ENCODE peak calls at places on chromosomes 12 and 14, in four cellular contexts. C is activated T-cell treated with anti-CD3 and anti-CD28 coated beads for 1 hour; J is GM10248; H is central memory CD4-positive, alpha-beta T cell. G is an unnamed sample.

GRCh38 chr14:101365329-101366158 is 195.8 kb upstream of the DIO3 start:
- DNase-seq in C (no peak), J (peak; percentile 20), H (no peak), G (peak; percentile 42)

GRCh38 chr12:121942145-121942718 is 23.8 kb downstream of the CFAP251 start:
- DNase-seq in C (no peak), J (no peak), H (no peak), G (no peak)

GRCh38 chr14:37599527-37600368 is 4.3 kb downstream of the TTC6 start:
- DNase-seq in C (no peak), J (no peak), H (no peak), G (no peak)

GRCh38 chr14:78399316-78399889 is 229.2 kb downstream of the NRXN3 start:
- DNase-seq in C (no peak), J (no peak), H (no peak), G (no peak)

GRCh38 chr12:113577464-113578121 is 105.9 kb upstream of the LHX5 start:
- DNase-seq in C (no peak), J (no peak), H (no peak), G (no peak)

GRCh38 chr12:113161415-113162016 is 12.0 kb downstream of the CFAP73 start:
- DNase-seq in C (no peak), J (peak; percentile 56), H (no peak), G (peak; percentile 94)

GRCh38 chr12:94099191-94099983 is 49.0 kb upstream of the PLXNC1 start:
- DNase-seq in C (no peak), J (no peak), H (no peak), G (no peak)

GRCh38 chr14:71119075-71119474 is 211.8 kb downstream of the PCNX1 start:
- DNase-seq in C (no peak), J (no peak), H (no peak), G (no peak)

GRCh38 chr14:77189479-77189878 is 7.9 kb downstream of the TMEM63C start:
- DNase-seq in C (no peak), J (no peak), H (no peak), G (no peak)

GRCh38 chr14:100078997-100079561 is 13.9 kb downstream of the EVL start:
- DNase-seq in C (peak; percentile 63), J (peak; percentile 39), H (peak; percentile 90), G (no peak)

GRCh38 chr14:99821519-99822165 is 28.4 kb downstream of the EML1 start:
- DNase-seq in C (no peak), J (no peak), H (peak; percentile 12), G (no peak)

GRCh38 chr12:105705235-105705634 is 374.7 kb downstream of the C12orf75 start:
- DNase-seq in C (no peak), J (no peak), H (no peak), G (no peak)

GRCh38 chr12:42145552-42146215 is 1.0 kb upstream of the GXYLT1 start:
- DNase-seq in C (no peak), J (no peak), H (no peak), G (no peak)

GRCh38 chr14:35419429-35419841 is 14.9 kb upstream of the NFKBIA start:
- DNase-seq in C (no peak), J (no peak), H (no peak), G (no peak)

GRCh38 chr12:116657921-116658495 is 79.9 kb downstream of the SPRING1 start:
- DNase-seq in C (no peak), J (no peak), H (no peak), G (no peak)

GRCh38 chr12:5068126-5068525 is 24.4 kb downstream of the KCNA5 start:
- DNase-seq in C (no peak), J (no peak), H (no peak), G (no peak)

GRCh38 chr12:15005064-15005463 is 32.2 kb downstream of the PDE6H start:
- DNase-seq in C (no peak), J (no peak), H (no peak), G (no peak)

GRCh38 chr12:18942669-18943068 is 186.9 kb upstream of the PLEKHA5 start:
- DNase-seq in C (no peak), J (no peak), H (no peak), G (no peak)

GRCh38 chr12:48750769-48751356 is 34.4 kb upstream of the CCNT1 start:
- DNase-seq in C (no peak), J (no peak), H (no peak), G (no peak)

GRCh38 chr12:109760031-109760929 is 46.7 kb downstream of the FAM222A start:
- DNase-seq in C (no peak), J (no peak), H (no peak), G (no peak)

GRCh38 chr14:73717998-73718741 is 4.0 kb upstream of the PNMA1 start:
- DNase-seq in C (no peak), J (no peak), H (no peak), G (no peak)

GRCh38 chr14:76995279-76996035 is 33.1 kb downstream of the IRF2BPL start:
- DNase-seq in C (no peak), J (no peak), H (no peak), G (no peak)

GRCh38 chr12:67415473-67415872 is 146.3 kb downstream of the CAND1 start:
- DNase-seq in C (no peak), J (peak; percentile 9), H (no peak), G (no peak)

GRCh38 chr12:2422591-2422990 is 369.8 kb downstream of the CACNA1C start:
- DNase-seq in C (no peak), J (no peak), H (no peak), G (no peak)

GRCh38 chr12:109822416-109822815 is 10.8 kb downstream of the TRPV4 start:
- DNase-seq in C (no peak), J (no peak), H (no peak), G (no peak)

GRCh38 chr14:32306549-32306948 is 22.5 kb upstream of the AKAP6 start:
- DNase-seq in C (no peak), J (no peak), H (no peak), G (no peak)

GRCh38 chr14:64766430-64767151 is 62.4 kb downstream of the PLEKHG3 start:
- DNase-seq in C (no peak), J (no peak), H (no peak), G (no peak)

GRCh38 chr14:61227893-61228591 is 53.1 kb downstream of the TMEM30B start:
- DNase-seq in C (no peak), J (no peak), H (no peak), G (no peak)

GRCh38 chr14:26939756-26940155 is 341.9 kb upstream of the NOVA1 start:
- DNase-seq in C (no peak), J (no peak), H (no peak), G (no peak)

GRCh38 chr12:93322784-93323183 is 54.9 kb upstream of the NUDT4 start:
- DNase-seq in C (no peak), J (no peak), H (no peak), G (no peak)

GRCh38 chr14:73759183-73759713 is 45.1 kb upstream of the PNMA1 start:
- DNase-seq in C (peak; percentile 41), J (no peak), H (peak; percentile 58), G (no peak)

GRCh38 chr14:51131516-51131915 is 36.6 kb upstream of the TRIM9 start:
- DNase-seq in C (no peak), J (no peak), H (no peak), G (no peak)

GRCh38 chr14:36522347-36522971 is 2.4 kb upstream of the NKX2-1 start:
- DNase-seq in C (no peak), J (peak; percentile 19), H (no peak), G (no peak)

GRCh38 chr12:121718653-121719239 is 6.2 kb downstream of the TMEM120B start:
- DNase-seq in C (no peak), J (no peak), H (no peak), G (no peak)

GRCh38 chr12:125683748-125684381 is 618.6 kb downstream of the AACS start:
- DNase-seq in C (no peak), J (peak; percentile 58), H (no peak), G (peak; percentile 71)

GRCh38 chr12:106309671-106310313 is 7.3 kb downstream of the TCP11L2 start:
- DNase-seq in C (no peak), J (no peak), H (no peak), G (no peak)

GRCh38 chr12:111276189-111276588 is 92.7 kb downstream of the PHETA1 start:
- DNase-seq in C (no peak), J (no peak), H (no peak), G (no peak)

GRCh38 chr14:35155962-35156361 is 33.6 kb downstream of the PRORP start:
- DNase-seq in C (no peak), J (peak; percentile 34), H (peak; percentile 16), G (peak; percentile 20)

GRCh38 chr14:64951291-64951690 is 8.7 kb upstream of the GPX2 start:
- DNase-seq in C (no peak), J (no peak), H (no peak), G (no peak)

GRCh38 chr14:103372017-103372416 is 13.2 kb upstream of the MARK3 start:
- DNase-seq in C (no peak), J (no peak), H (no peak), G (no peak)